ENCODE peak calls at places on chromosome 18, in eight cellular contexts. One of them, this sample, is unnamed.

GRCh38 chr18:46028536-46028891 is 43.5 kb downstream of the PSTPIP2 start:
- DNase-seq in kidney: no peak
- DNase-seq in lung: no peak
- DNase-seq in Panc1: no peak
- DNase-seq in RWPE1: no peak
- DNase-seq in nephron progenitor cell: no peak
- DNase-seq in epithelial cell of esophagus: no peak
- DNase-seq in colonic mucosa: no peak
- DNase-seq in this sample: no peak

GRCh38 chr18:63365909-63366269 is 1.1 kb downstream of the KDSR start:
- DNase-seq in lung: no peak
- DNase-seq in colonic mucosa: no peak
- DNase-seq in epithelial cell of esophagus: no peak
- DNase-seq in nephron progenitor cell: peak
- DNase-seq in RWPE1: no peak
- DNase-seq in Panc1: no peak
- DNase-seq in kidney: no peak
- DNase-seq in this sample: peak

GRCh38 chr18:75840131-75840530 is 412.6 kb upstream of the SMIM21 start:
- DNase-seq in epithelial cell of esophagus: no peak
- DNase-seq in lung: peak
- DNase-seq in Panc1: no peak
- DNase-seq in RWPE1: no peak
- DNase-seq in nephron progenitor cell: no peak
- DNase-seq in kidney: no peak
- DNase-seq in colonic mucosa: no peak
- DNase-seq in this sample: no peak

GRCh38 chr18:46497129-46497528 is 159.9 kb downstream of the LOXHD1 start:
- DNase-seq in kidney: no peak
- DNase-seq in lung: no peak
- DNase-seq in Panc1: no peak
- DNase-seq in nephron progenitor cell: peak
- DNase-seq in epithelial cell of esophagus: peak
- DNase-seq in RWPE1: peak
- DNase-seq in colonic mucosa: no peak
- DNase-seq in this sample: no peak

GRCh38 chr18:24658302-24658701 is 197.9 kb downstream of the HRH4 start:
- DNase-seq in Panc1: no peak
- DNase-seq in colonic mucosa: no peak
- DNase-seq in epithelial cell of esophagus: no peak
- DNase-seq in nephron progenitor cell: no peak
- DNase-seq in lung: no peak
- DNase-seq in RWPE1: no peak
- DNase-seq in kidney: no peak
- DNase-seq in this sample: no peak

GRCh38 chr18:49723648-49724180 is 89.6 kb downstream of the ACAA2 start:
- DNase-seq in Panc1: peak
- DNase-seq in lung: no peak
- DNase-seq in epithelial cell of esophagus: peak
- DNase-seq in colonic mucosa: peak
- DNase-seq in RWPE1: no peak
- DNase-seq in nephron progenitor cell: no peak
- DNase-seq in kidney: no peak
- DNase-seq in this sample: peak

GRCh38 chr18:323253-323622 is 55.4 kb upstream of the THOC1 start:
- DNase-seq in lung: no peak
- DNase-seq in nephron progenitor cell: no peak
- DNase-seq in Panc1: no peak
- DNase-seq in colonic mucosa: no peak
- DNase-seq in epithelial cell of esophagus: no peak
- DNase-seq in kidney: no peak
- DNase-seq in RWPE1: no peak
- DNase-seq in this sample: no peak

GRCh38 chr18:24514439-24514838 is 54.0 kb downstream of the HRH4 start:
- DNase-seq in colonic mucosa: no peak
- DNase-seq in kidney: no peak
- DNase-seq in Panc1: peak
- DNase-seq in lung: no peak
- DNase-seq in nephron progenitor cell: no peak
- DNase-seq in RWPE1: peak
- DNase-seq in epithelial cell of esophagus: peak
- DNase-seq in this sample: peak

GRCh38 chr18:2083691-2084090 is 487.6 kb downstream of the METTL4 start:
- DNase-seq in kidney: no peak
- DNase-seq in colonic mucosa: no peak
- DNase-seq in RWPE1: no peak
- DNase-seq in lung: no peak
- DNase-seq in epithelial cell of esophagus: peak
- DNase-seq in nephron progenitor cell: no peak
- DNase-seq in Panc1: no peak
- DNase-seq in this sample: no peak

GRCh38 chr18:36809590-36810381 is 19.0 kb downstream of the TPGS2 start:
- DNase-seq in colonic mucosa: no peak
- DNase-seq in epithelial cell of esophagus: peak
- DNase-seq in nephron progenitor cell: peak
- DNase-seq in RWPE1: peak
- DNase-seq in kidney: no peak
- DNase-seq in lung: peak
- DNase-seq in Panc1: no peak
- DNase-seq in this sample: peak

GRCh38 chr18:42072407-42072806 is 117.4 kb downstream of the PIK3C3 start:
- DNase-seq in lung: no peak
- DNase-seq in epithelial cell of esophagus: no peak
- DNase-seq in Panc1: no peak
- DNase-seq in kidney: no peak
- DNase-seq in nephron progenitor cell: no peak
- DNase-seq in colonic mucosa: no peak
- DNase-seq in RWPE1: no peak
- DNase-seq in this sample: no peak
- TF ChIP-seq CTCF in lung: no peak
- TF ChIP-seq CTCF in epithelial cell of esophagus: no peak
- TF ChIP-seq CTCF in Panc1: peak
- TF ChIP-seq CTCF in kidney: no peak
- TF ChIP-seq CTCF in nephron progenitor cell: no peak
- TF ChIP-seq CTCF in colonic mucosa: no peak
- TF ChIP-seq CTCF in RWPE1: no peak
- TF ChIP-seq CTCF in this sample: no peak

DNA sequence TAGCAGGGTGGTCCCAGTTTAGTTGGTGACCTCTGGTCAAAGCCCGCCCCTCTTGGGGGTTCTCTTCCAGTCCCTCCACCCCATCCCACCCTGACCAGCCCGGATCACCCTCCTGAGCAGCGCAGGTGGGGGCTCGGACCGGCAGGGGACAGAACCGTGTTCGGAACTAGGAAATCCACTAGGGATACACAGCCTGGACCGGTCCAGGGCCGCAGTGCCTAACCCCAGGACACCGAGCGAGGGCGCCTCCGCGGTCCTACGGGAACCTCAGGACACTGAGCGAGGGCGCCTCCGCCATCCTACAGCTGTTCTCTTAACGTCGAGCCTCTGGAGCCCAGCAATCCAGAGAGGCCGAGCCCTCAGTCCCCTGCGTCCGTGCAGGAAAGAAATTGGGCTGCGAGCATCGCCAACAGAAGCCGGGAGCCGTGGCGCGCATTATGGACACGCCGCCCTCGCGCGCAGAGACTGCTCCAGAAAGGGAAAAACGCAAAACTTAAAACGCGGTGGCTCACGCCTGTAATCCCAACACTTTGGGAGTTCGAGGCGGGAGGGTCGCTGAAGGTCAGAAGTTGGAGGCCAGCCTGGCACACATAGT is 8.5 kb downstream of the RAX start:
- DNase-seq in nephron progenitor cell: no peak
- DNase-seq in lung: no peak
- DNase-seq in RWPE1: no peak
- DNase-seq in Panc1: no peak
- DNase-seq in colonic mucosa: no peak
- DNase-seq in epithelial cell of esophagus: no peak
- DNase-seq in kidney: no peak
- DNase-seq in this sample: no peak
- TF ChIP-seq CTCF in nephron progenitor cell: no peak
- TF ChIP-seq CTCF in lung: no peak
- TF ChIP-seq CTCF in RWPE1: no peak
- TF ChIP-seq CTCF in Panc1: no peak
- TF ChIP-seq CTCF in colonic mucosa: no peak
- TF ChIP-seq CTCF in epithelial cell of esophagus: no peak
- TF ChIP-seq CTCF in kidney: no peak
- TF ChIP-seq CTCF in this sample: no peak

DNA sequence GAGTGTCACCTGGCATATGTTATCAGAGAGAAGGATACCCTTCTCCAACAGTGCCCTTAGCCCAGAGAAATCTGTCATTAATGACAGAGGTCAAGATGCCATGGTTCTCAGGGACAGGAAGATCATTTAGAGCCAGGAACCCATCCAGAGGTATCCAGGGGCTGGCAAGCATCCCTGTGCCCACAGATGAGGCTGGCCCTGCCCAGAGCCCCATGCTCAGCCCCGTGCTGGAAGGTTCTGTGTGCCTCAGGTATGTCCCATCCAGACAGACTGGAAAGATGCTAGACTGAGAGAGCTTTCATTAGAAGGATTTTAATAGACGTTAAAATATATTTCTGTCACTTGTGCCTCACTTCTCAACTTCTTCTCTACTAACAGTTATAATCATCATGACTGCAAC is 8.2 kb upstream of the TUBB6 start:
- DNase-seq in kidney: no peak
- DNase-seq in epithelial cell of esophagus: no peak
- DNase-seq in Panc1: no peak
- DNase-seq in lung: no peak
- DNase-seq in nephron progenitor cell: no peak
- DNase-seq in RWPE1: no peak
- DNase-seq in colonic mucosa: no peak
- DNase-seq in this sample: no peak
- TF ChIP-seq CTCF in kidney: no peak
- TF ChIP-seq CTCF in epithelial cell of esophagus: no peak
- TF ChIP-seq CTCF in Panc1: no peak
- TF ChIP-seq CTCF in lung: no peak
- TF ChIP-seq CTCF in nephron progenitor cell: no peak
- TF ChIP-seq CTCF in RWPE1: no peak
- TF ChIP-seq CTCF in colonic mucosa: no peak
- TF ChIP-seq CTCF in this sample: no peak

GRCh38 chr18:40017026-40017425 is 1938.0 kb upstream of the PIK3C3 start:
- DNase-seq in colonic mucosa: no peak
- DNase-seq in lung: no peak
- DNase-seq in nephron progenitor cell: no peak
- DNase-seq in Panc1: no peak
- DNase-seq in epithelial cell of esophagus: no peak
- DNase-seq in kidney: no peak
- DNase-seq in RWPE1: no peak
- DNase-seq in this sample: no peak

GRCh38 chr18:40016405-40016804 is 1938.6 kb upstream of the PIK3C3 start:
- DNase-seq in colonic mucosa: no peak
- DNase-seq in Panc1: no peak
- DNase-seq in epithelial cell of esophagus: no peak
- DNase-seq in kidney: no peak
- DNase-seq in RWPE1: no peak
- DNase-seq in nephron progenitor cell: no peak
- DNase-seq in lung: no peak
- DNase-seq in this sample: no peak

GRCh38 chr18:40019797-40020392 is 1935.1 kb upstream of the PIK3C3 start:
- DNase-seq in Panc1: no peak
- DNase-seq in nephron progenitor cell: no peak
- DNase-seq in colonic mucosa: no peak
- DNase-seq in lung: no peak
- DNase-seq in kidney: no peak
- DNase-seq in epithelial cell of esophagus: peak
- DNase-seq in RWPE1: no peak
- DNase-seq in this sample: no peak
- TF ChIP-seq CTCF in Panc1: no peak
- TF ChIP-seq CTCF in nephron progenitor cell: no peak
- TF ChIP-seq CTCF in colonic mucosa: no peak
- TF ChIP-seq CTCF in lung: no peak
- TF ChIP-seq CTCF in kidney: no peak
- TF ChIP-seq CTCF in epithelial cell of esophagus: peak
- TF ChIP-seq CTCF in RWPE1: no peak
- TF ChIP-seq CTCF in this sample: no peak

GRCh38 chr18:51006061-51006818 is 23.8 kb upstream of the SMAD4 start:
- DNase-seq in lung: no peak
- DNase-seq in kidney: no peak
- DNase-seq in epithelial cell of esophagus: peak
- DNase-seq in colonic mucosa: no peak
- DNase-seq in nephron progenitor cell: no peak
- DNase-seq in Panc1: no peak
- DNase-seq in RWPE1: no peak
- DNase-seq in this sample: no peak
- TF ChIP-seq CTCF in lung: no peak
- TF ChIP-seq CTCF in kidney: no peak
- TF ChIP-seq CTCF in epithelial cell of esophagus: no peak
- TF ChIP-seq CTCF in colonic mucosa: no peak
- TF ChIP-seq CTCF in nephron progenitor cell: no peak
- TF ChIP-seq CTCF in Panc1: no peak
- TF ChIP-seq CTCF in RWPE1: no peak
- TF ChIP-seq CTCF in this sample: no peak

DNA sequence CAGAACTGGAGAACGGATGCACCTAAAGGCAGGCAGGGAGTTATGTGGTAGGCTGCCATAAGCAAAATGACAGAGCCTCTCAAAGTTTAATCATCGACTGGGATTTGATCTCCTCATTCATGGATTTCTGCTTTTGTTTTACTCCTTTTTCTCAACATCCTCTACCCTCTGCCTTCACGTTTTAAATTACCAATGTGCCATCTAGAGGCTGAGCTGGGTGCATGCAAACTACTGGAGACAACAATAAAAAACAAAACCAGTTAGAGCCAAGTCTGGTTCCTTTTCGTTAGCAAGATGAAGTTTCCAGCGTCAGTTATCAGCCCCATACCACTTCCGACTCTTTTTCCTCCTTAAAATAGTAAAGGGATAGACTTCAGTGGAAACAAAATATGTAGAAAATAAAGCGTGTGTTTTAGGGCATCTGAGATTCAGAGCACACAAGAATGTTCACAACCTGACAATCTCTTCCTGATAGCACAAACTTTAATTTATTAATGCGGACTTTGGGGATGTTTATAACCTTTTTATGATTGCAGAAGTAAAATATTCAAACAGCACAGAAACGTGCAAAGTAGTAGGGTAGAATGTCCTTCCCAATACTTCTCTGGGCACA is 117.0 kb downstream of the LAMA1 start:
- DNase-seq in nephron progenitor cell: no peak
- DNase-seq in Panc1: peak
- DNase-seq in kidney: no peak
- DNase-seq in lung: no peak
- DNase-seq in RWPE1: peak
- DNase-seq in epithelial cell of esophagus: peak
- DNase-seq in colonic mucosa: peak
- DNase-seq in this sample: no peak
- TF ChIP-seq CTCF in nephron progenitor cell: peak
- TF ChIP-seq CTCF in Panc1: peak
- TF ChIP-seq CTCF in kidney: peak
- TF ChIP-seq CTCF in lung: peak
- TF ChIP-seq CTCF in RWPE1: peak
- TF ChIP-seq CTCF in epithelial cell of esophagus: peak
- TF ChIP-seq CTCF in colonic mucosa: peak
- TF ChIP-seq CTCF in this sample: peak

GRCh38 chr18:34077599-34077998 is 147.1 kb downstream of the NOL4 start:
- DNase-seq in epithelial cell of esophagus: no peak
- DNase-seq in lung: no peak
- DNase-seq in kidney: no peak
- DNase-seq in Panc1: no peak
- DNase-seq in RWPE1: no peak
- DNase-seq in nephron progenitor cell: no peak
- DNase-seq in colonic mucosa: no peak
- DNase-seq in this sample: no peak
- TF ChIP-seq CTCF in epithelial cell of esophagus: no peak
- TF ChIP-seq CTCF in lung: no peak
- TF ChIP-seq CTCF in kidney: no peak
- TF ChIP-seq CTCF in Panc1: no peak
- TF ChIP-seq CTCF in RWPE1: no peak
- TF ChIP-seq CTCF in nephron progenitor cell: no peak
- TF ChIP-seq CTCF in colonic mucosa: no peak
- TF ChIP-seq CTCF in this sample: no peak